ENCODE peak calls at places on chromosomes 4 and X, in five cellular contexts. I is M059J; V is B cell; O is activated T-helper 1 cell treated with anti-CD3 and anti-CD28 coated beads, Interleukin-2, amount 50 U/mL, for 16 hours; F is COR-L47. T is an unnamed sample.

GRCh38 chr4:41670530-41670929 is 78.0 kb downstream of the PHOX2B start:
- DNase-seq in I (no peak), V (no peak), O (no peak), F (peak), T (no peak)

GRCh38 chr4:2535386-2536192 is 858 bp upstream of the FAM193A start:
- DNase-seq in I (no peak), V (peak), O (peak), F (no peak), T (peak)

GRCh38 chr4:79862842-79863241 is 210.2 kb downstream of the ANTXR2 start:
- DNase-seq in I (no peak), V (no peak), O (no peak), F (no peak), T (no peak)

GRCh38 chr4:185261971-185262370 is 52.6 kb downstream of the SNX25 start:
- DNase-seq in I (no peak), V (no peak), O (no peak), F (no peak), T (no peak)

GRCh38 chr4:100504086-100504874 is 13.5 kb downstream of the EMCN start:
- DNase-seq in I (peak), V (no peak), O (no peak), F (no peak), T (no peak)

GRCh38 chrX:101686574-101686973 is 26.9 kb upstream of the ARMCX2 start:
- DNase-seq in I (no peak), V (no peak), O (no peak), F (no peak), T (no peak)

GRCh38 chr4:3371581-3372001 is 70.2 kb upstream of the HGFAC start:
- DNase-seq in I (no peak), V (no peak), O (no peak), F (no peak), T (peak)

GRCh38 chr4:123672987-123673386 is 276.4 kb downstream of the SPRY1 start:
- DNase-seq in I (peak), V (no peak), O (no peak), F (no peak), T (no peak)

GRCh38 chrX:136754641-136755040 is 26.1 kb downstream of the ARHGEF6 start:
- DNase-seq in I (peak), V (no peak), O (no peak), F (no peak), T (peak)

GRCh38 chr4:165874072-165874798 is 1.2 kb downstream of the TLL1 start:
- DNase-seq in I (peak), V (no peak), O (no peak), F (peak), T (no peak)

GRCh38 chrX:12159799-12160198 is 21.5 kb downstream of the FRMPD4 start:
- DNase-seq in I (no peak), V (no peak), O (no peak), F (no peak), T (no peak)

GRCh38 chr4:85725727-85726170 is 250.8 kb downstream of the ARHGAP24 start:
- DNase-seq in I (peak), V (peak), O (no peak), F (no peak), T (no peak)

GRCh38 chr4:15809473-15809872 is 31.3 kb downstream of the CD38 start:
- DNase-seq in I (no peak), V (no peak), O (no peak), F (no peak), T (no peak)